ENCODE peak calls at places on chromosomes 11 and 22, in six cellular contexts. One of them, this sample, is unnamed.
A peak's percentile ranks its signal among the peaks of the same experiment; 100 is the strongest.

GRCh38 chr11:84714316-84714780 is 912.8 kb downstream of the DLG2 start:
- DNase-seq in GM23248: peak; percentile 60
- DNase-seq in hepatocyte: peak; percentile 83
- DNase-seq in PC-9: peak; percentile 43
- DNase-seq in PC-3: peak; percentile 83
- DNase-seq in GM23338: peak; percentile 91
- DNase-seq in this sample: peak; percentile 86

GRCh38 chr11:44601471-44602370 is 36.3 kb downstream of the CD82 start:
- DNase-seq in GM23248: no peak
- DNase-seq in hepatocyte: peak; percentile 32
- DNase-seq in PC-9: no peak
- DNase-seq in PC-3: no peak
- DNase-seq in GM23338: no peak
- DNase-seq in this sample: no peak

GRCh38 chr11:117885777-117886176 is 9.3 kb upstream of the FXYD6 start:
- DNase-seq in GM23248: no peak
- DNase-seq in hepatocyte: peak; percentile 81
- DNase-seq in PC-9: no peak
- DNase-seq in PC-3: no peak
- DNase-seq in GM23338: no peak
- DNase-seq in this sample: no peak

GRCh38 chr22:17891427-17892167 is 117.3 kb upstream of the BID start:
- DNase-seq in GM23248: no peak
- DNase-seq in hepatocyte: peak; percentile 59
- DNase-seq in PC-9: no peak
- DNase-seq in PC-3: no peak
- DNase-seq in GM23338: peak; percentile 59
- DNase-seq in this sample: no peak

GRCh38 chr22:38199826-38200559 is 1.8 kb upstream of the MAFF start:
- DNase-seq in GM23248: no peak
- DNase-seq in hepatocyte: no peak
- DNase-seq in PC-9: no peak
- DNase-seq in PC-3: no peak
- DNase-seq in GM23338: no peak
- DNase-seq in this sample: no peak

GRCh38 chr11:92123540-92123939 is 101.1 kb upstream of the FAT3 start:
- DNase-seq in GM23248: peak; percentile 56
- DNase-seq in hepatocyte: no peak
- DNase-seq in PC-9: peak; percentile 53
- DNase-seq in PC-3: peak; percentile 68
- DNase-seq in GM23338: no peak
- DNase-seq in this sample: no peak

GRCh38 chr11:84871116-84871515 is 756.0 kb downstream of the DLG2 start:
- DNase-seq in GM23248: no peak
- DNase-seq in hepatocyte: no peak
- DNase-seq in PC-9: no peak
- DNase-seq in PC-3: peak; percentile 72
- DNase-seq in GM23338: no peak
- DNase-seq in this sample: no peak

GRCh38 chr11:125674210-125674609 is 6.4 kb downstream of the ACRV1 start:
- DNase-seq in GM23248: no peak
- DNase-seq in hepatocyte: no peak
- DNase-seq in PC-9: no peak
- DNase-seq in PC-3: no peak
- DNase-seq in GM23338: no peak
- DNase-seq in this sample: no peak

GRCh38 chr11:21485011-21485410 is 707.9 kb upstream of the ANO5 start:
- DNase-seq in GM23248: no peak
- DNase-seq in hepatocyte: no peak
- DNase-seq in PC-9: no peak
- DNase-seq in PC-3: no peak
- DNase-seq in GM23338: no peak
- DNase-seq in this sample: no peak

GRCh38 chr11:80613630-80614029 is 1172.8 kb upstream of the TENM4 start:
- DNase-seq in GM23248: no peak
- DNase-seq in hepatocyte: peak; percentile 9
- DNase-seq in PC-9: peak; percentile 18
- DNase-seq in PC-3: no peak
- DNase-seq in GM23338: no peak
- DNase-seq in this sample: no peak

GRCh38 chr11:70065318-70066135 is 12.6 kb upstream of the ANO1 start:
- DNase-seq in GM23248: no peak
- DNase-seq in hepatocyte: no peak
- DNase-seq in PC-9: no peak
- DNase-seq in PC-3: no peak
- DNase-seq in GM23338: no peak
- DNase-seq in this sample: no peak

GRCh38 chr11:19455731-19456130 is 215.0 kb upstream of the E2F8 start:
- DNase-seq in GM23248: peak; percentile 41
- DNase-seq in hepatocyte: no peak
- DNase-seq in PC-9: no peak
- DNase-seq in PC-3: no peak
- DNase-seq in GM23338: peak; percentile 43
- DNase-seq in this sample: no peak

GRCh38 chr22:17258015-17258827 is 39.0 kb upstream of the ADA2 start:
- DNase-seq in GM23248: peak; percentile 15
- DNase-seq in hepatocyte: peak; percentile 83
- DNase-seq in PC-9: peak; percentile 39
- DNase-seq in PC-3: peak; percentile 2
- DNase-seq in GM23338: peak; percentile 87
- DNase-seq in this sample: peak; percentile 98

GRCh38 chr11:75635009-75635909 is 33.6 kb downstream of the MAP6 start:
- DNase-seq in GM23248: peak; percentile 85
- DNase-seq in hepatocyte: peak; percentile 60
- DNase-seq in PC-9: no peak
- DNase-seq in PC-3: no peak
- DNase-seq in GM23338: peak; percentile 25
- DNase-seq in this sample: peak; percentile 16

GRCh38 chr11:37988031-37988430 is 1390.0 kb upstream of the RAG2 start:
- DNase-seq in GM23248: no peak
- DNase-seq in hepatocyte: peak; percentile 20
- DNase-seq in PC-9: peak; percentile 68
- DNase-seq in PC-3: no peak
- DNase-seq in GM23338: no peak
- DNase-seq in this sample: no peak

GRCh38 chr22:39414886-39415285 is 15.3 kb downstream of the TAB1 start:
- DNase-seq in GM23248: no peak
- DNase-seq in hepatocyte: no peak
- DNase-seq in PC-9: no peak
- DNase-seq in PC-3: no peak
- DNase-seq in GM23338: no peak
- DNase-seq in this sample: no peak

GRCh38 chr11:129720156-129720555 is 95.5 kb upstream of the TMEM45B start:
- DNase-seq in GM23248: no peak
- DNase-seq in hepatocyte: no peak
- DNase-seq in PC-9: no peak
- DNase-seq in PC-3: no peak
- DNase-seq in GM23338: no peak
- DNase-seq in this sample: no peak

GRCh38 chr11:102309621-102310541 is 7.4 kb upstream of the BIRC3 start:
- DNase-seq in GM23248: peak; percentile 37
- DNase-seq in hepatocyte: no peak
- DNase-seq in PC-9: no peak
- DNase-seq in PC-3: no peak
- DNase-seq in GM23338: peak; percentile 87
- DNase-seq in this sample: no peak

GRCh38 chr11:60633645-60634044 is 65.8 kb upstream of the MS4A8 start:
- DNase-seq in GM23248: no peak
- DNase-seq in hepatocyte: no peak
- DNase-seq in PC-9: no peak
- DNase-seq in PC-3: no peak
- DNase-seq in GM23338: no peak
- DNase-seq in this sample: peak; percentile 14

GRCh38 chr11:71425851-71426250 is 22.3 kb downstream of the DHCR7 start:
- DNase-seq in GM23248: peak; percentile 14
- DNase-seq in hepatocyte: no peak
- DNase-seq in PC-9: peak; percentile 92
- DNase-seq in PC-3: peak; percentile 95
- DNase-seq in GM23338: no peak
- DNase-seq in this sample: no peak

GRCh38 chr11:113464416-113464815 is 10.8 kb downstream of the DRD2 start:
- DNase-seq in GM23248: no peak
- DNase-seq in hepatocyte: no peak
- DNase-seq in PC-9: no peak
- DNase-seq in PC-3: peak; percentile 64
- DNase-seq in GM23338: no peak
- DNase-seq in this sample: no peak

GRCh38 chr11:130310622-130311021 is 4.1 kb downstream of the ZBTB44 start:
- DNase-seq in GM23248: no peak
- DNase-seq in hepatocyte: no peak
- DNase-seq in PC-9: no peak
- DNase-seq in PC-3: no peak
- DNase-seq in GM23338: no peak
- DNase-seq in this sample: no peak

GRCh38 chr11:113553235-113553634 is 78.0 kb upstream of the DRD2 start:
- DNase-seq in GM23248: peak; percentile 98
- DNase-seq in hepatocyte: peak; percentile 59
- DNase-seq in PC-9: no peak
- DNase-seq in PC-3: peak; percentile 93
- DNase-seq in GM23338: peak; percentile 69
- DNase-seq in this sample: no peak

GRCh38 chr11:72930011-72930410 is 115.8 kb downstream of the ATG16L2 start:
- DNase-seq in GM23248: no peak
- DNase-seq in hepatocyte: no peak
- DNase-seq in PC-9: no peak
- DNase-seq in PC-3: peak; percentile 37
- DNase-seq in GM23338: peak; percentile 60
- DNase-seq in this sample: no peak

DNA sequence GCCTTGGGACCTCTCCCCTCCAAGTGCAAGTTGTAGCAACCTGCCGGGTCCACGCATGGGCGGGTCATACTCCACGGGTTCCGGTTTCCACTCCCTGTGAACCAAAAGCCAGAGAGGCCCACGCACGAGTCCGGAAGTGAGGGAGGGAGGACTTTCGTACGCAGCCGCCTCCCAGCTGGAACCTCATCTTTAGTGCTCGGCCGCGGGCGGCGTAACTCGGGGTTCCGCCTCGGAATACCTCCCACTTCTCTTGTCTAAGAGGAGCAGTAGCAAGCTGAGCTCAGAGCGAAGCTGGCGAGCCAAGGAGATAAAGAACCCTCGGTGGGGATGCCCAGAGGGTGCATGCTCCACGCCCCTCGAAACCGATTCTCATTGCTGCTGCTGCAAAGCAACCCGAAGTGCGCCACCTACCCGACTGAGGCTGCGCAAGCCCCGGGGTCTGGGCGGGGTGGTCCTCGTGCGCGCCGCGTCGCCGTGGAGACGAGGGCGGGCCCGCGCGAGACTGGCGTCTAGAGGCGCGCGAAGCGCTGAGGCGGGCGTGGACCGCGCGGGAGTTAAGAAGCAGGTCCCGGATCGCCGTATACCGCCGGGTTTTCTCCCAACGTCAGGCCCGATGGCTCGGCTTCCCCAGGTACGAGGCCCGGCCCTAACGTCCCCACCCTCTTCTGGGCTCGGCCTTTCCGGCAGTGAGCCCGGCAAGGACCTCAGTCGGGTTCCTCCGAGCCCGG is at the start of gene SFI1:
- DNase-seq in GM23248: peak; percentile 96
- DNase-seq in hepatocyte: peak; percentile 94
- DNase-seq in PC-9: peak; percentile 76
- DNase-seq in PC-3: peak; percentile 81
- DNase-seq in GM23338: peak; percentile 93
- DNase-seq in this sample: peak; percentile 96
- TF ChIP-seq EZH2 in GM23248: no peak
- TF ChIP-seq EZH2 in hepatocyte: no peak
- TF ChIP-seq EZH2 in PC-9: no peak
- TF ChIP-seq EZH2 in PC-3: no peak
- TF ChIP-seq EZH2 in GM23338: no peak
- TF ChIP-seq EZH2 in this sample: no peak

DNA sequence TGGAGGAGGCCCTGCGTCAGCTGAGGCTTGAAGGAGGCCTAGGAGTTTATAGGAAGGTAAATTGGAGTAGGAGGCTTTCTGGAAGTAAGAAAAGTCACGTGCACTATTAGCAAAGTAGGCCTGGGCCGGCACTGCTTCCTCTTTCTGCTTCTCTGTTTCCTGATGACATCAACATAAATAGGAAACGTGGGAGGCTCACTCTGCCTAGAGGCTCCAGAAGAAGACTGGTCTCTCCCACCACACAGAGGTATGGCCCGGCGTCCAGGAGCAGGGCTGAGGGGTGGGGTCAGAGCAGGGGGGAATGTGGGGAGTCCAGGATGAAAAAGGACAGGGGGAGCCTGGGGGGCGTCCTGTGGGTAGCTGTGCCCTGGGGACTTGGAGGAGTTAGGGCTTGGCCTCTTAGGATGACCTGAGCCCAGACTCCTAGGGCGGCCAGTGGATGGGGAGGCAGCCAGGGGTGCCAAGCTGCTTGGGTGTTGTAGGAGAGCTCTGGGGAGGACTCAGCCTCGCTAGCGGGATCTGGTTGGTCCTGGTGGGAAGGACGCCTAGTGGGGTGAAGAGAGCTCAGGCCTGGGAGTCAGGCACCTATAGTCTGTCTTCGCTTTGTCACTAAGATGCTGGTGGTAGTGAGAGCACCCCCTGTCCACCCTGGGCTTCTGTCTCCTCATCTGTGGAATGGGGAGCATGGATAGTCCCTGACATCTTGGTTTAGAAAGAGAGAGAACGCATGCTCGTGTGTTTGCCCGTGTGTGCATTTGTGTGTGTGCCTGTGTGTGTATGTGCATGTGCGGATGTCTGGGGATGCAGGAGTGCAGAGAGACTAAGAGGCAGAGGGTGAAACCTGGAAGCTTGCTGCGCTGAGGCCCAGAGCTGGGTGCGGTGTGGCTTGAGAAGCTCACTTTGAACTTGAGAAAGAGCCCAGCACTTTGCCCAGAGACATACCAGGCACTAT is at the start of gene CSF2RB:
- DNase-seq in GM23248: no peak
- DNase-seq in hepatocyte: no peak
- DNase-seq in PC-9: no peak
- DNase-seq in PC-3: no peak
- DNase-seq in GM23338: no peak
- DNase-seq in this sample: peak; percentile 78
- H3K4me3 ChIP-seq in GM23248: no peak within 1 kb of the TSS
- H3K4me3 ChIP-seq in hepatocyte: no peak within 1 kb of the TSS
- H3K4me3 ChIP-seq in PC-9: no peak within 1 kb of the TSS
- H3K4me3 ChIP-seq in PC-3: no peak within 1 kb of the TSS
- H3K4me3 ChIP-seq in GM23338: no peak within 1 kb of the TSS
- H3K4me3 ChIP-seq in this sample: peak within 1 kb of the TSS; percentile 82

DNA sequence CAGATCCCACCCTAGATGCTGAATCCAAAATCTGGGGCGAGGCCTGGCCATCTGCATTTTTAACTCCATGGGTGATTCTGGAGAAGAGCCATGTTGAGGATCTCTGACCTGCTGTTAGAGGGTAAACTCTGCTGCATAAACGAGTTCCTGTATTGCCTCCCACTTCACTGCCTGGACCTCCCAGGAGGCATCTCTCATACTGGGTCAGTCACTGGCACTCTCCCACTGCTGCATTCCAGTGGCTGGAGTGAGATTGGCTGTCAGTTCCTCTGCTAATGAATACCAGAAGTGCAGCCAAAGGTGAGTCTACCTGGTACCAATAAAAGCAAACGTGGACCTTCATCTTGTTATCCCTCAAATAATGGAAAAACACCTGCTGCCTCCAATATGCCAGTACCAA is 10.3 kb downstream of the POLDIP3 start:
- DNase-seq in GM23248: peak; percentile 49
- DNase-seq in hepatocyte: no peak
- DNase-seq in PC-9: no peak
- DNase-seq in PC-3: no peak
- DNase-seq in GM23338: no peak
- DNase-seq in this sample: no peak
- H3K9me2 ChIP-seq in GM23248: no peaks in the 10 kb centered on the region
- H3K9me2 ChIP-seq in hepatocyte: no peaks in the 10 kb centered on the region
- H3K9me2 ChIP-seq in PC-9: no peaks in the 10 kb centered on the region
- H3K9me2 ChIP-seq in PC-3: no peaks in the 10 kb centered on the region
- H3K9me2 ChIP-seq in GM23338: no peaks in the 10 kb centered on the region
- H3K9me2 ChIP-seq in this sample: no peaks in the 10 kb centered on the region

GRCh38 chr11:12526789-12527188 is 147.4 kb upstream of the TEAD1 start:
- DNase-seq in GM23248: peak; percentile 83
- DNase-seq in hepatocyte: no peak
- DNase-seq in PC-9: no peak
- DNase-seq in PC-3: peak; percentile 28
- DNase-seq in GM23338: no peak
- DNase-seq in this sample: no peak
- TF ChIP-seq EZH2 in GM23248: no peak
- TF ChIP-seq EZH2 in hepatocyte: no peak
- TF ChIP-seq EZH2 in PC-9: no peak
- TF ChIP-seq EZH2 in PC-3: no peak
- TF ChIP-seq EZH2 in GM23338: no peak
- TF ChIP-seq EZH2 in this sample: no peak

This sample was measured in MM.1S.